ENCODE peak calls at places on chromosomes 16 and 17, in six cellular contexts. Q, Y, N, D, L and I are unnamed samples.

GRCh38 chr16:14111713-14112538 is 40.8 kb downstream of the MRTFB start:
- ATAC-seq in Q (no peak), Y (no peak), N (no peak), D (peak; percentile 90), L (no peak), I (peak; percentile 47)

GRCh38 chr17:18039535-18040286 is 503 bp downstream of the GID4 start:
- ATAC-seq in Q (peak; percentile 67), Y (peak; percentile 45), N (peak; percentile 38), D (peak; percentile 60), L (peak; percentile 68), I (peak; percentile 55)

GRCh38 chr17:62658136-62658535 is 30.7 kb downstream of the MRC2 start:
- ATAC-seq in Q (no peak), Y (no peak), N (no peak), D (no peak), L (no peak), I (no peak)

GRCh38 chr17:55340726-55341125 is 76.0 kb downstream of the HLF start:
- ATAC-seq in Q (no peak), Y (no peak), N (no peak), D (no peak), L (no peak), I (no peak)

GRCh38 chr16:12229759-12230594 is 253.4 kb downstream of the SNX29 start:
- ATAC-seq in Q (no peak), Y (no peak), N (no peak), D (peak; percentile 76), L (no peak), I (peak; percentile 37)

GRCh38 chr17:61057257-61057656 is 342.4 kb upstream of the TBX2 start:
- ATAC-seq in Q (no peak), Y (no peak), N (peak; percentile 75), D (no peak), L (no peak), I (no peak)

GRCh38 chr17:16987001-16987829 is 15.3 kb upstream of the TNFRSF13B start:
- ATAC-seq in Q (no peak), Y (no peak), N (no peak), D (no peak), L (no peak), I (no peak)

GRCh38 chr16:55542459-55543082 is 23.9 kb upstream of the CAPNS2 start:
- ATAC-seq in Q (peak; percentile 43), Y (no peak), N (no peak), D (no peak), L (peak; percentile 88), I (peak; percentile 55)

GRCh38 chr16:87780385-87780989 is 14.7 kb upstream of the KLHDC4 start:
- ATAC-seq in Q (no peak), Y (peak; percentile 4), N (peak; percentile 16), D (no peak), L (peak; percentile 44), I (no peak)

GRCh38 chr17:67212231-67212630 is 32.8 kb downstream of the HELZ start:
- ATAC-seq in Q (no peak), Y (no peak), N (no peak), D (no peak), L (no peak), I (no peak)

GRCh38 chr16:646679-647172 is 2.4 kb upstream of the WDR90 start:
- ATAC-seq in Q (no peak), Y (no peak), N (no peak), D (no peak), L (no peak), I (no peak)

GRCh38 chr16:67039260-67040020 is 10.5 kb downstream of the CBFB start:
- ATAC-seq in Q (no peak), Y (no peak), N (peak; percentile 71), D (no peak), L (no peak), I (no peak)

GRCh38 chr17:38939987-38940386 is 14.6 kb downstream of the LASP1NB start:
- ATAC-seq in Q (no peak), Y (no peak), N (no peak), D (no peak), L (no peak), I (no peak)

GRCh38 chr16:4641876-4642275 is 17.2 kb downstream of the MGRN1 start:
- ATAC-seq in Q (no peak), Y (no peak), N (no peak), D (no peak), L (no peak), I (no peak)

GRCh38 chr17:69012895-69013805 is 47.6 kb downstream of the ABCA9 start:
- ATAC-seq in Q (peak; percentile 54), Y (peak; percentile 77), N (no peak), D (no peak), L (peak; percentile 14), I (no peak)

GRCh38 chr16:68073902-68074760 is 11.0 kb upstream of the NFATC3 start:
- ATAC-seq in Q (no peak), Y (no peak), N (peak; percentile 4), D (no peak), L (no peak), I (no peak)

GRCh38 chr17:27247071-27247957 is 46.6 kb upstream of the WSB1 start:
- ATAC-seq in Q (peak; percentile 81), Y (no peak), N (no peak), D (peak; percentile 78), L (peak; percentile 38), I (peak; percentile 42)

GRCh38 chr17:37089998-37090397 is 141.2 kb downstream of the AATF start:
- ATAC-seq in Q (no peak), Y (no peak), N (peak; percentile 68), D (no peak), L (peak; percentile 24), I (no peak)

GRCh38 chr16:87690911-87691685 is 74.7 kb downstream of the KLHDC4 start:
- ATAC-seq in Q (no peak), Y (no peak), N (peak; percentile 15), D (peak; percentile 3), L (no peak), I (no peak)

GRCh38 chr17:48541574-48542113 is 3.3 kb downstream of the HOXB2 start:
- ATAC-seq in Q (no peak), Y (peak; percentile 50), N (peak; percentile 40), D (no peak), L (peak; percentile 76), I (peak; percentile 75)

GRCh38 chr16:50538411-50539052 is 9.7 kb upstream of the NKD1 start:
- ATAC-seq in Q (no peak), Y (no peak), N (no peak), D (peak; percentile 25), L (no peak), I (no peak)

DNA sequence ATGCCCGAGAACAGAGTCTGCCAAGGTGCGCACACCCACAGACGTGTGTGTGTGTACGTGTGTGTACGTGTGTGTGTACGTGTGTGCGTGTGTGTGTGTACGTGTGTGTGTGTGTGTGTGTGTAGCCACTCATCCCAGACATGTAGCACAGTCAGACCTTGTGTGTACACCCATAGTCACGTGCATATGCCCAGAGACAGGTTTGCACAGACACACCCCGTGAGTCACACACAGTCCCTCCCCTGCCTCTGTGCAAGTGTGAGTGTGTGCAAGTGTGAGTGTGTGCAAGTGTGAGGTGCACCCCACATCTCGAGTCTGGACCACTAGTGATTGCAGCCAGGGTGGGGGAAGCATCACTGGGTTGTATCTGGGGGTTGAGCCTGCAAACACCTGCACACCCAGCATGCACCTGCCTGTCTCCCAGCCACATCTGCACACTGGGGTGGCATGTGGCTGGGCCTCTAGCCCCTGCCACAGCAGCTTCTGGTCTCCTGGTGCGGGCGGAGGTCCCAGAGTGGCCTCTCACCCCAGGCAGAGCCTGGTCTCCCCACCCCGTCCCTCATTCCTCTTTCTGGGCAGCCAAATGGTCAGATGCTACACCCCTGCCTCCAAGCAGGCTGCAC is 23.6 kb downstream of the BAHCC1 start:
- ATAC-seq in Q (peak; percentile 17), Y (peak; percentile 28), N (no peak), D (no peak), L (no peak), I (no peak)
- H3K4me1 ChIP-seq in Q (peaks cover 71% of the 10 kb centered on the region), Y (peaks cover 2% of the 10 kb centered on the region), N (no peaks in the 10 kb centered on the region), D (peaks cover 22% of the 10 kb centered on the region), L (peaks cover 50% of the 10 kb centered on the region), I (peaks cover 68% of the 10 kb centered on the region)

GRCh38 chr16:85104147-85104546 is 8.1 kb downstream of the CIBAR2 start:
- ATAC-seq in Q (peak; percentile 26), Y (peak; percentile 54), N (no peak), D (peak; percentile 43), L (no peak), I (no peak)
- TF ChIP-seq EP300 in Q (no peak), Y (no peak), N (no peak), D (no peak), L (no peak), I (no peak)

GRCh38 chr16:57510016-57510871 is 24.0 kb upstream of the DOK4 start:
- ATAC-seq in Q (no peak), Y (no peak), N (no peak), D (peak; percentile 68), L (no peak), I (no peak)
- H3K4me1 ChIP-seq in Q (peaks cover 11% of the 10 kb centered on the region), Y (no peaks in the 10 kb centered on the region), N (no peaks in the 10 kb centered on the region), D (peaks cover 40% of the 10 kb centered on the region), L (peaks cover 28% of the 10 kb centered on the region), I (no peaks in the 10 kb centered on the region)

GRCh38 chr16:2745961-2746360 is 6.5 kb upstream of the SRRM2 start:
- ATAC-seq in Q (no peak), Y (peak; percentile 13), N (no peak), D (no peak), L (no peak), I (no peak)

GRCh38 chr16:2745116-2745890 is 7.1 kb upstream of the SRRM2 start:
- ATAC-seq in Q (no peak), Y (no peak), N (no peak), D (no peak), L (no peak), I (no peak)

GRCh38 chr16:2742323-2743006 is 10.0 kb upstream of the SRRM2 start:
- ATAC-seq in Q (no peak), Y (no peak), N (no peak), D (no peak), L (no peak), I (no peak)

GRCh38 chr16:2743007-2743810 is 9.2 kb upstream of the SRRM2 start:
- ATAC-seq in Q (no peak), Y (no peak), N (no peak), D (no peak), L (no peak), I (no peak)

DNA sequence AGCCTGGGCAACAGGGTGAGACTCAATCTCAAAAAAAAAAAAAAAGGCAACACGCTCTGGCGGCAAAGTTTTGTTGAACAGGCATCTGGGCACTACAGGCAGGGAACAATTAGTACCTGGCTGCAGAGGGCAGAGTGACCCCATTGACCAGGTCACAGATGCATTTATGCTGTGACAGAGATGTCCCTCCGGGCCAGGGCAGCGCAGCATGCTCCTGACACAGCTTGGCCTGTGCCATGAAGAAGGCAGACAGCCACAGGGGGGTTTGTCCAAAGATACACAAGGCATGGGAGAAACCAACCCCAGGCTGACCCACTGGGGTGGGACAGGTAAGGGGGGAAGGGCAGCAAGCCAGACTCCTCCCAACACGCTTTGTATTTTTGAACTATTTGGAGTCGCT is 7.7 kb upstream of the SRRM2 start:
- ATAC-seq in Q (no peak), Y (no peak), N (no peak), D (no peak), L (no peak), I (no peak)
- TF ChIP-seq EP300 in Q (no peak), Y (no peak), N (no peak), D (no peak), L (no peak), I (no peak)